ENCODE peak calls at places on chromosome 14, in eight cellular contexts. Q is tibial nerve, L is mesendoderm, N is left ventricle myocardium inferior, Y is thoracic aorta, D is H7, O is small intestine, Z is heart right ventricle. P is an unnamed sample.
A peak's percentile ranks its signal among the peaks of the same experiment; 100 is the strongest.

GRCh38 chr14:96626121-96626768 is 124.1 kb downstream of the PAPOLA start:
- DNase-seq in Q (no peak), L (no peak), N (no peak), Y (no peak), D (no peak), O (no peak), Z (no peak), P (no peak)

GRCh38 chr14:90049390-90049789 is 12.4 kb upstream of the KCNK13 start:
- DNase-seq in Q (no peak), L (peak; percentile 55), N (no peak), Y (no peak), D (peak; percentile 39), O (no peak), Z (no peak), P (no peak)

GRCh38 chr14:51443195-51444018 is 203.4 kb downstream of the TMX1 start:
- DNase-seq in Q (no peak), L (no peak), N (no peak), Y (no peak), D (no peak), O (no peak), Z (no peak), P (no peak)

GRCh38 chr14:36212577-36212976 is 36.1 kb upstream of the PTCSC3 start:
- DNase-seq in Q (no peak), L (no peak), N (no peak), Y (no peak), D (no peak), O (no peak), Z (no peak), P (no peak)

GRCh38 chr14:32224731-32225377 is 21.8 kb upstream of the RNU6-8 start:
- DNase-seq in Q (no peak), L (peak; percentile 53), N (no peak), Y (no peak), D (peak; percentile 14), O (peak; percentile 47), Z (peak; percentile 30), P (peak; percentile 68)

GRCh38 chr14:22419620-22420019 is 169.4 kb downstream of the DAD1 start:
- DNase-seq in Q (no peak), L (no peak), N (no peak), Y (no peak), D (no peak), O (no peak), Z (no peak), P (no peak)

GRCh38 chr14:103890836-103891666 is 37.2 kb upstream of the TDRD9 start:
- DNase-seq in Q (no peak), L (no peak), N (no peak), Y (no peak), D (peak; percentile 46), O (no peak), Z (no peak), P (no peak)

GRCh38 chr14:80080601-80081000 is 130.7 kb downstream of the DIO2 start:
- DNase-seq in Q (no peak), L (no peak), N (no peak), Y (no peak), D (no peak), O (no peak), Z (no peak), P (no peak)

GRCh38 chr14:105330491-105330895 is 15.9 kb downstream of the PACS2 start:
- DNase-seq in Q (no peak), L (no peak), N (no peak), Y (no peak), D (no peak), O (no peak), Z (no peak), P (peak; percentile 45)

GRCh38 chr14:21074398-21075272 is 4.5 kb downstream of the ARHGEF40 start:
- DNase-seq in Q (no peak), L (no peak), N (no peak), Y (no peak), D (peak; percentile 43), O (no peak), Z (no peak), P (no peak)

GRCh38 chr14:54312166-54312801 is 84.5 kb upstream of the CDKN3 start:
- DNase-seq in Q (no peak), L (peak; percentile 96), N (no peak), Y (no peak), D (no peak), O (no peak), Z (no peak), P (peak; percentile 99)

GRCh38 chr14:33728010-33728498 is 222.8 kb downstream of the EGLN3 start:
- DNase-seq in Q (no peak), L (no peak), N (no peak), Y (no peak), D (no peak), O (no peak), Z (no peak), P (peak; percentile 42)

GRCh38 chr14:29370024-29370423 is 557.6 kb downstream of the PRKD1 start:
- DNase-seq in Q (no peak), L (no peak), N (no peak), Y (no peak), D (no peak), O (no peak), Z (no peak), P (peak; percentile 89)

GRCh38 chr14:76770521-76771431 is 9.5 kb downstream of the VASH1 start:
- DNase-seq in Q (no peak), L (no peak), N (no peak), Y (no peak), D (no peak), O (no peak), Z (no peak), P (no peak)

GRCh38 chr14:95232894-95233584 is 75.7 kb upstream of the DICER1 start:
- DNase-seq in Q (no peak), L (no peak), N (no peak), Y (no peak), D (no peak), O (no peak), Z (no peak), P (no peak)

GRCh38 chr14:94048676-94049624 is 22.8 kb downstream of the OTUB2 start:
- DNase-seq in Q (no peak), L (no peak), N (no peak), Y (no peak), D (no peak), O (no peak), Z (no peak), P (no peak)

GRCh38 chr14:74348735-74349463 is 628 bp downstream of the VRTN start:
- DNase-seq in Q (no peak), L (no peak), N (no peak), Y (no peak), D (peak; percentile 79), O (no peak), Z (no peak), P (no peak)

GRCh38 chr14:74350944-74351323 is 2.7 kb downstream of the VRTN start:
- DNase-seq in Q (no peak), L (no peak), N (no peak), Y (no peak), D (no peak), O (no peak), Z (no peak), P (no peak)

GRCh38 chr14:74348241-74348734 is at the start of gene VRTN:
- DNase-seq in Q (no peak), L (peak; percentile 79), N (no peak), Y (no peak), D (peak; percentile 70), O (no peak), Z (no peak), P (no peak)

GRCh38 chr14:74349757-74350156 is 1.5 kb downstream of the VRTN start:
- DNase-seq in Q (no peak), L (peak; percentile 60), N (no peak), Y (no peak), D (peak; percentile 62), O (peak; percentile 84), Z (no peak), P (no peak)

DNA sequence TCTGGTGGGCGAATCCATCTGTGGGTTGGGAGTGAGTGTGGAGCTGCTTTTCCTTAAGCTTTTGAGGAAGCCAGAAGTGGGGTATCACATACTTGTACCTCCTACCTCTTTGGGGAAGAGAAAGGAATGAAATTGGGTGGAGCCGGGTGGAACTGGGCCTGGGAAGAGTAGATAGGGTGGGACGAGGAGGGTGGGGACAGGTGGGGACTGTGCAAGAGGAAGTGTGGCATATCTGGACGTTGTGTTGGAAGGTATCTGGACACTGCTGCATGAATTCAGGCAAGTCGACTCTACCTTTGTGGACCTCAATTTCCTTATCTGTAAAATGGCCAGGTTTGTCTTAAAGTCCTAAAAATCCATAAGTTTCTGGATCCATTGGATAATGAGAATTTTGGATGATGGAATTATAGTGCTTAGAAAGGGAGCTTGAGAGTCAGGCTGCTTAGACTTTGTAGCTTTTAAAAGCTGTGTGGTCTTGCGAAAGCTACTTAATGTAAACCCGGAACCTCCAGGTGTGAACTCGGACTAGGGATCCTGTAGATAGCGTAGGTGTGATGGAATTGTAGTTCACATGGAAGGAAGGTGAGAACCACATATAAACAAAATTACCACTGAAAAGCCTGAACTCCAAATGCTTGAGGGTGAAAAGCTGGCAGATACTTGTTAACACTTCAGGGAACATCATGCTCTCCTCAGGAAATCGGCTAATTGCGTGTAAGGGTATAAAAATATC is 2.1 kb downstream of the VRTN start:
- DNase-seq in Q (no peak), L (peak; percentile 59), N (no peak), Y (no peak), D (no peak), O (peak; percentile 43), Z (no peak), P (no peak)
- H3K4me3 ChIP-seq in Q (no peak overlapping the region), L (peak overlapping the region; percentile 91), N (no peak overlapping the region), Y (no peak overlapping the region), D (peak overlapping the region; percentile 91), O (no peak overlapping the region), Z (no peak overlapping the region), P (no peak overlapping the region)

GRCh38 chr14:64861916-64862315 is 17.8 kb downstream of the SPTB start:
- DNase-seq in Q (no peak), L (peak; percentile 71), N (no peak), Y (no peak), D (no peak), O (no peak), Z (no peak), P (no peak)
- H3K27me3 ChIP-seq in Q (no peaks in the 10 kb centered on the region), L (no peaks in the 10 kb centered on the region), N (peaks cover 13% of the 10 kb centered on the region), Y (no peaks in the 10 kb centered on the region), D (no peaks in the 10 kb centered on the region), O (no peaks in the 10 kb centered on the region), Z (peaks cover 5% of the 10 kb centered on the region), P (peaks cover 23% of the 10 kb centered on the region)

DNA sequence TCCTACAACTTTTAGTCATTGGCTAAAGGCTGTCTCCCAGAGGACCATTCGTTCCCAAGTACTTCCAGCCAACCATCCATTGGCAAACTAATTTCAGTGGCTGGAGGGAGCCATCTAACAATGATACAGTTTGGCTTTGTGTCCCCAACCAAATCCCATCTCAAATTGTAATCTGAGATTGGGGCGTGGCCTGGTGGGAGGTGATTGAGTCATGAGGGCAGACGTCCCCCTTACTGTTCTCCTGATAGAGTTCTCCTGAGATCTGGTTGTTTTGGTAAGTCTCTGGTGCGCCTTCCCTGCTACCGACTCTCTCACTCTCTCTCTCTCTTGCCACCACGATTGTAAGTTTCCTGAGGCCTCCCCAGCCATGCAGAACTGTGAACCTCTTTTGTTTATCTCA is 99.7 kb upstream of the FUT8 start:
- DNase-seq in Q (no peak), L (peak; percentile 39), N (no peak), Y (no peak), D (peak; percentile 46), O (no peak), Z (no peak), P (no peak)
- H3K4me3 ChIP-seq in Q (no peak overlapping the region), L (no peak overlapping the region), N (no peak overlapping the region), Y (no peak overlapping the region), D (no peak overlapping the region), O (no peak overlapping the region), Z (no peak overlapping the region), P (no peak overlapping the region)

DNA sequence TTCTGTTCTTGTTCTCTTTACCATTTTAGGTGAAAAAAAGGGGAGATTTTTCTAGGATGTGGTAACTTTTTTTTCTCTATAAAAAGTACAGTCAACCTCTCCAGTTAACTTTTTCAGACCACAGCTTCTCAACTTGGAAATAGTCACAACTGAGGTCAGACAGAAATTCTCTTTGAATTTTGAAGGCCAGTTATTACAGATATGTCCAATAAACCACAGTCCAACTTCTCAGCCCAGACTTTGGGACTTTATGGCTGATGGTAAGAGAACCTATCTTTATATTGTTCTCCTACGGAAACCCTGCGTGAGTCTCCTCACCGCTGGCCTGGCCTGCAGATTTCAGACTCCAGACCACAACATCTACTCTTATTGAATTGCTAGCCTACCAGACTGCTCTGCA is 176.7 kb downstream of the DACT1 start:
- DNase-seq in Q (no peak), L (no peak), N (no peak), Y (no peak), D (no peak), O (no peak), Z (no peak), P (no peak)
- H3K27me3 ChIP-seq in Q (no peaks in the 10 kb centered on the region), L (no peaks in the 10 kb centered on the region), N (no peaks in the 10 kb centered on the region), Y (no peaks in the 10 kb centered on the region), D (no peaks in the 10 kb centered on the region), O (no peaks in the 10 kb centered on the region), Z (no peaks in the 10 kb centered on the region), P (peaks cover 3% of the 10 kb centered on the region)